ENCODE peak calls at places on chromosomes 11 and 22, in five cellular contexts. F is bronchial epithelial cell, O is gastrocnemius medialis, Y is IMR-90, V is astrocyte. B is an unnamed sample. For H3K36me3, the result is how much of the 10 kb centered on the place peaks cover.

GRCh38 chr11:112455791-112456190 is 195.1 kb upstream of the PLET1 start:
- DNase-seq in F (peak), Y (peak), O (no peak), V (no peak), B (no peak)

GRCh38 chr11:15471709-15472404 is 357.1 kb downstream of the INSC start:
- DNase-seq in O (no peak), Y (no peak), F (no peak), V (no peak), B (no peak)

GRCh38 chr11:121895919-121896318 is 220.1 kb downstream of the BLID start:
- DNase-seq in O (no peak), F (peak), Y (peak), V (peak), B (no peak)

GRCh38 chr22:38313384-38313955 is 3.8 kb downstream of the CSNK1E start:
- DNase-seq in F (peak), V (peak), Y (peak), O (no peak), B (peak)

GRCh38 chr11:70323811-70324210 is 53.3 kb downstream of the PPFIA1 start:
- DNase-seq in O (no peak), F (peak), Y (peak), V (peak), B (no peak)

GRCh38 chr11:36622431-36623136 is 24.5 kb upstream of the RAG2 start:
- DNase-seq in Y (peak), V (peak), F (peak), O (no peak), B (no peak)

GRCh38 chr11:16474659-16475058 is 118.3 kb upstream of the SOX6 start:
- DNase-seq in O (no peak), Y (no peak), F (no peak), V (no peak), B (no peak)

GRCh38 chr11:17020831-17021230 is 6.6 kb upstream of the PLEKHA7 start:
- DNase-seq in O (no peak), F (no peak), Y (no peak), V (no peak), B (no peak)

GRCh38 chr11:96782632-96783031 is 392.8 kb downstream of the JRKL start:
- DNase-seq in V (no peak), O (no peak), F (peak), Y (no peak), B (no peak)

GRCh38 chr22:37187552-37187890 is 526 bp downstream of the C1QTNF6 start:
- DNase-seq in V (no peak), F (peak), Y (peak), O (no peak), B (no peak)

GRCh38 chr11:3627291-3627690 is 14.5 kb downstream of the ART5 start:
- DNase-seq in Y (peak), O (no peak), F (peak), V (peak), B (no peak)

GRCh38 chr11:61832758-61833157 is 4.7 kb downstream of the FADS2 start:
- DNase-seq in Y (no peak), F (no peak), V (no peak), O (no peak), B (no peak)

GRCh38 chr11:33942954-33943353 is 51.1 kb upstream of the LMO2 start:
- DNase-seq in Y (peak), V (peak), O (no peak), F (peak), B (peak)

DNA sequence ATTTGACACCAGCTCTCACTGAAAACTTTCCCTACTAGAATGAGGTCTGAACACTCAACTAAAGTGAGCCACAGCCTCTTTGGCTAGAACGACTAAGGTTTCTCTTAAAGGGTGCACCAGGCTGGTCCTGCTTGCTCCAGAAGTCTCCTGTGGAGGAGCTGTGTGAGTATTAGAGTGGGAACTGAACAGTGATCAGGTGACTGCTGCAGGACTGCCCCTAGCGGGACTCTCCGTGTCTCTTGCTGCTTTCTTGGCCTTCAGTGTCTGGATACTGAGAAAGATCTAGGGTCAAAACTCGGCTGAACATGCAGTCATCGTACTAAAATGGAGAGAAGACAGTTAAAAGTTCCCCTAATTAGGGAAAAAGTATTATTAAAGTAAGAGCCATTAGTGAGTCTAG is 34.6 kb downstream of the FAM118A start:
- DNase-seq in F (peak), Y (no peak), V (no peak), O (no peak), B (no peak)
- TF ChIP-seq CTCF in F (peak), Y (no peak), V (no peak), O (no peak), B (no peak)

DNA sequence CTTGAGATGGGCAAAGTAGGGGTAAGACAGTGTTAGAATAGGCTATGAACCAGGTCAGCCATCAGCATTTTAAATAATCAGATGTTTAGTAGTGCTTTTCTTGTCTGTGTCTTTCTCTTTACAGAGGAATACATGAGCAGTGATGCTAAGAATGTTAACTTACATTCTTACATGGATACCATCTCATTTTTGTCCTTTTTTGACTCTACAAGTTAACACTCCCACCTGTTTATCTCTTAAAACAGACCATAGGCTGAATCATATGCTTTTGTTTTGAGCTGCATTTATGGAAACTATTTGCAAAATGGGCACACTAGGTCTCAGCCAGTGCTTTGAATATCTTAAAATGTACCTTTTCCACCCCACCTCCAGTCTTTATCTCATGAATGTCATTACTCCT is 25.6 kb upstream of the ADSL start:
- DNase-seq in Y (no peak), F (no peak), V (no peak), O (no peak), B (no peak)
- H3K36me3 ChIP-seq in Y (under half), F (under half), V (under half), O (half or more), B (half or more)

GRCh38 chr11:114771172-114771571 is 92.8 kb downstream of the NXPE2 start:
- DNase-seq in Y (no peak), V (no peak), O (no peak), F (no peak), B (no peak)

GRCh38 chr11:114776956-114777355 is 98.6 kb downstream of the NXPE2 start:
- DNase-seq in V (no peak), O (no peak), Y (no peak), F (no peak), B (no peak)

GRCh38 chr11:114773541-114774338 is 95.4 kb downstream of the NXPE2 start:
- DNase-seq in V (no peak), Y (no peak), O (no peak), F (no peak), B (no peak)

GRCh38 chr11:114775849-114776621 is 97.7 kb downstream of the NXPE2 start:
- DNase-seq in Y (no peak), F (no peak), O (no peak), V (no peak), B (no peak)

DNA sequence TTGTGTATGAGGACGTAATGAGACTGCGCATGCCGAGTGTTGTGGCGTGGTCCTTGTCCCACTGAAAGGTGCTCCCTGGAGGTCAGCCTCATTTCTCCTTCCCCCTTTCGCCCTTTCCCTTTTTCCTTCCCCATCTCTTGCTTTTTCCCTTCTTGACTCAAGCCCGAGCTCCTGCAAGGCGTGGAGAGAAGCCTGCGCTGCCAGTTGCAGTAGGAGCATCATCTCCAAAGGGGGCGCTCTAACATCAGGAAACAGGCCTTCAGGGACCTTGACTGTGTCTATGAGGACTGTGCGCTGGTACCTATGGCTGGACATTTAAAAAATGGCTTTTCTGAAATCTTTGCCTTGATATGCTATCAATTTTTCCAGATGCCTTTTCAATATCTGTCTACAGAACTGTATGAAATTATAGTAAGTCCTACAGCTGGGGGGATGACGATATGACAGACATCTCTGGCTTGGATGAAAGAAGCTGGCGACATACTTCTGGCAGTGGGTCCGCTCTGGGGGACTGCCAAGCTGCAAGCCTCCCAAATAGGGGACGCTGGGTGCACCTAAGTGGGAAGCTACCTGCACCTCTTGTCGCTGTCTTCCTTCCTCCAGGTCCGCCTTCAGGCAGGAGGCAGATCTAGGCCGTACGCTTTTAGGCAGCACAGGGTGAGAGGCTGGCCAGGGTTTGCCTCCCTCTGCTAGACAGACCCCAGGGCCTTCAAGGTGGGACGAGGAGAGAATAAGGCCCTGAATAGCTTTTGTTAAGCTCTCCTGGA is 96.5 kb downstream of the NXPE2 start:
- DNase-seq in O (no peak), V (peak), F (peak), Y (peak), B (no peak)
- TF ChIP-seq CTCF in O (peak), V (peak), F (peak), Y (peak), B (no peak)

GRCh38 chr22:19455585-19456370 is 8.3 kb upstream of the C22orf39 start:
- DNase-seq in Y (peak), V (no peak), F (no peak), O (no peak), B (no peak)
- H3K36me3 ChIP-seq in Y (half or more), V (half or more), F (under half), O (half or more), B (half or more)

GRCh38 chr11:131796089-131796488 is 425.7 kb downstream of the NTM start:
- DNase-seq in V (no peak), F (no peak), Y (no peak), O (no peak), B (no peak)
- TF ChIP-seq CTCF in V (no peak), F (no peak), Y (no peak), O (no peak), B (no peak)

GRCh38 chr11:45913942-45914635 is 3.6 kb downstream of the PEX16 start:
- DNase-seq in F (no peak), Y (no peak), V (no peak), O (no peak), B (no peak)
- H3K36me3 ChIP-seq in F (under half), Y (under half), V (under half), O (half or more), B (under half)

B was measured in tibial artery.